ENCODE peak calls at places on chromosome X, in nine cellular contexts. A is tibial artery, C is heart right ventricle, K is uterus, U is epithelial cell of esophagus, H is body of pancreas, T is spleen, F is mucosa of descending colon, V is HFF-Myc. L is an unnamed sample.

GRCh38 chrX:107935664-107936433 is 46.3 kb downstream of the TEX13B start:
- DNase-seq in A (no peak), C (peak; percentile 3), K (no peak), U (peak; percentile 77), H (no peak), T (no peak), F (no peak), V (no peak), L (no peak)

GRCh38 chrX:68079961-68080360 is 353.3 kb downstream of the OPHN1 start:
- DNase-seq in A (no peak), C (no peak), K (no peak), U (no peak), H (no peak), T (no peak), F (no peak), V (no peak), L (no peak)

GRCh38 chrX:155215443-155216178 is 649 bp upstream of the VBP1 start:
- DNase-seq in A (no peak), C (no peak), K (no peak), U (no peak), H (no peak), T (no peak), F (no peak), V (no peak), L (no peak)

GRCh38 chrX:65821721-65822496 is 154.5 kb downstream of the MSN start:
- DNase-seq in A (no peak), C (peak; percentile 3), K (no peak), U (peak; percentile 14), H (no peak), T (peak; percentile 85), F (peak; percentile 69), V (no peak), L (no peak)

GRCh38 chrX:1531106-1531890 is 5.7 kb downstream of the P2RY8 start:
- DNase-seq in A (peak; percentile 34), C (no peak), K (no peak), U (no peak), H (no peak), T (no peak), F (no peak), V (no peak), L (no peak)

GRCh38 chrX:480861-481417 is 94.2 kb upstream of the PPP2R3B start:
- DNase-seq in A (no peak), C (no peak), K (no peak), U (no peak), H (no peak), T (peak; percentile 15), F (no peak), V (no peak), L (no peak)

GRCh38 chrX:24245201-24245600 is 68.7 kb downstream of the SUPT20HL2 start:
- DNase-seq in A (no peak), C (no peak), K (no peak), U (peak; percentile 79), H (no peak), T (no peak), F (no peak), V (no peak), L (no peak)

GRCh38 chrX:20515841-20516461 is 249.2 kb upstream of the RPS6KA3 start:
- DNase-seq in A (no peak), C (no peak), K (no peak), U (peak; percentile 86), H (peak; percentile 5), T (no peak), F (peak; percentile 31), V (peak; percentile 74), L (no peak)

GRCh38 chrX:130013661-130014060 is 31.2 kb downstream of the BCORL1 start:
- DNase-seq in A (no peak), C (no peak), K (no peak), U (no peak), H (no peak), T (peak; percentile 66), F (no peak), V (no peak), L (no peak)

GRCh38 chrX:94204524-94204923 is 530.5 kb downstream of the FAM133A start:
- DNase-seq in A (no peak), C (no peak), K (no peak), U (no peak), H (no peak), T (no peak), F (no peak), V (no peak), L (no peak)

GRCh38 chrX:37425370-37425769 is 76.2 kb downstream of the PRRG1 start:
- DNase-seq in A (no peak), C (no peak), K (no peak), U (peak; percentile 1), H (no peak), T (no peak), F (no peak), V (no peak), L (no peak)

GRCh38 chrX:136954930-136955329 is 74.4 kb upstream of the RBMX start:
- DNase-seq in A (no peak), C (no peak), K (no peak), U (peak; percentile 24), H (no peak), T (no peak), F (no peak), V (peak; percentile 9), L (no peak)
- TF ChIP-seq CTCF in A (no peak), C (peak; percentile 40), K (peak; percentile 41), U (peak; percentile 27), H (no peak), T (peak; percentile 28), F (no peak), V (no peak), L (peak; percentile 43)

GRCh38 chrX:53316860-53317237 is 35.5 kb upstream of the IQSEC2 start:
- DNase-seq in A (no peak), C (no peak), K (no peak), U (no peak), H (peak; percentile 7), T (no peak), F (no peak), V (no peak), L (no peak)
- H3K4me3 ChIP-seq in A (no peak overlapping the region), C (no peak overlapping the region), K (no peak overlapping the region), U (no peak overlapping the region), H (no peak overlapping the region), T (no peak overlapping the region), F (no peak overlapping the region), V (no peak overlapping the region), L (no peak overlapping the region)

DNA sequence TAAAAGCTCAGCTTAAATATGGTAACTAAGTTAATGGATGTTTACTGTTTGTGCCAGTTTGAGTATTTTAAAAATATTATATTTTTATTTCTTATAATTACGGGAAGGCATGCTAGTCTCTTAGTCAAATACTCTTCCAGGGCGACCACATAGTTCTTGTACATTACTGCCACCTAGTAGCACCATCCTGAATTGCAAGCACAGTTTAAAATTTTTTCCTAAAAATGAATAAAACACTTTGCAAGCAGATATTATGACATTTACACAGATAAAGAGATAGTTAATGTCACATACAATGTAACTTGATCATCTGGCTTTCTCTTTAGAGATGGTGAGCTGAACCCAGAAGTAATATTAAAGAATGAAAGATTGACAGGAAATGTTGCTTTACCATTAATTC is 11.5 kb downstream of the NDP start:
- DNase-seq in A (no peak), C (no peak), K (no peak), U (no peak), H (no peak), T (no peak), F (no peak), V (no peak), L (no peak)
- TF ChIP-seq CTCF in A (no peak), C (no peak), K (no peak), U (peak; percentile 19), H (no peak), T (no peak), F (no peak), V (no peak), L (peak; percentile 18)

GRCh38 chrX:74420194-74421035 is 878 bp upstream of the SLC16A2 start:
- DNase-seq in A (peak; percentile 92), C (peak; percentile 62), K (peak; percentile 78), U (peak; percentile 53), H (peak; percentile 71), T (peak; percentile 82), F (peak; percentile 64), V (no peak), L (peak; percentile 66)

GRCh38 chrX:74422029-74422352 is 698 bp downstream of the SLC16A2 start:
- DNase-seq in A (no peak), C (no peak), K (no peak), U (no peak), H (no peak), T (no peak), F (no peak), V (no peak), L (no peak)

GRCh38 chrX:74422576-74423288 is 1.4 kb downstream of the SLC16A2 start:
- DNase-seq in A (peak; percentile 83), C (peak; percentile 51), K (peak; percentile 58), U (peak; percentile 58), H (peak; percentile 45), T (peak; percentile 80), F (peak; percentile 49), V (no peak), L (no peak)

GRCh38 chrX:74419861-74420193 is 1.5 kb upstream of the SLC16A2 start:
- DNase-seq in A (no peak), C (no peak), K (peak; percentile 14), U (peak; percentile 31), H (peak; percentile 2), T (no peak), F (peak; percentile 20), V (no peak), L (no peak)

DNA sequence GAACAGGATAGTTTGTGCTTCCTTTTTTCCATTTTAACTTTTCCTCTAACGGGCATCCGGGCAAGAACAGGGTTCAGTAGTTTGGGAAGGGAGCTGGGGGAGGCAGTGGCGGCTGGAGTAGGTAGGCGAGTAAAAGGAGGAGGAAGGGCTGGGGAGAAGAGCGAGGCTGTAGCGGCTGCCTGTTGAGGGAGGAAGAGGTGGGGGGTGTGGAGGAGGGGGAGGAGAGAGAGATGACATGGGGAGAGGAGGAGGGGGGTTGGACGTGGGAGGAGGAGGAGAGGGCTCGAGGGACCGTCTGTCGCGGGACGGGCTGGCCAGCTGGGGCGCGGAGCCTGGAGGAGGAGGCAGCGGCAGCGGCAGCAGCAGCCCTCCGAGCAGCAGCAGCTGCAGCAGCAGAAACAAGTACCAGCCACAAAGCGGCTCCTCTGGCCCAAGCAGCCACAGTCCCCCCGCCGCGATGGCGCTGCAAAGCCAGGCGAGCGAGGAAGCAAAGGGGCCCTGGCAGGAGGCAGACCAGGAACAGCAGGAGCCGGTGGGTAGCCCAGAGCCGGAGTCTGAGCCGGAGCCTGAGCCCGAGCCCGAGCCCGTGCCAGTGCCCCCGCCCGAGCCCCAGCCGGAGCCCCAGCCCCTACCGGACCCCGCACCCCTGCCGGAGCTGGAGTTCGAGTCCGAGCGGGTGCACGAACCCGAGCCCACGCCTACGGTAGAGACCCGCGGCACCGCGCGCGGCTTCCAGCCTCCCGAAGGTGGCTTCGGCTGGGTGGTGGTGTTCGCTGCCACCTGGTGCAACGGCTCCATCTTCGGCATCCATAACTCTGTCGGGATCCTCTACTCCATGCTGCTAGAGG is at the start of gene SLC16A2:
- DNase-seq in A (peak; percentile 90), C (peak; percentile 82), K (peak; percentile 83), U (peak; percentile 68), H (peak; percentile 81), T (peak; percentile 80), F (peak; percentile 50), V (no peak), L (peak; percentile 26)
- H3K4me3 ChIP-seq in A (peak within 1 kb of the TSS; percentile 70), C (peak within 1 kb of the TSS; percentile 42), K (peak within 1 kb of the TSS; percentile 54), U (peak within 1 kb of the TSS; percentile 54), H (peak within 1 kb of the TSS; percentile 31), T (peak within 1 kb of the TSS; percentile 28), F (no peak within 1 kb of the TSS), V (peak within 1 kb of the TSS; percentile 49), L (peak within 1 kb of the TSS; percentile 60)

GRCh38 chrX:16112428-16112827 is 10.9 kb upstream of the GRPR start:
- DNase-seq in A (no peak), C (no peak), K (no peak), U (no peak), H (no peak), T (no peak), F (no peak), V (no peak), L (no peak)
- TF ChIP-seq CTCF in A (no peak), C (no peak), K (no peak), U (no peak), H (no peak), T (no peak), F (no peak), V (no peak), L (peak; percentile 24)